ENCODE peak calls at places on chromosomes 11 and 22, in seven cellular contexts. W, N, C, Y, P, Z and B are unnamed samples.

GRCh38 chr11:639324-639977 is 2.4 kb downstream of the DRD4 start:
- DNase-seq in N (no peak), Y (no peak), P (no peak), C (no peak), Z (no peak), W (no peak), B (no peak)

GRCh38 chr11:113668255-113668654 is 37.9 kb downstream of the TMPRSS5 start:
- DNase-seq in P (no peak), Z (no peak), Y (no peak), C (no peak), W (no peak), N (no peak), B (no peak)

GRCh38 chr11:78061088-78061920 is 2.4 kb upstream of the THRSP start:
- DNase-seq in N (no peak), C (no peak), W (peak), Y (no peak), Z (peak), P (no peak), B (no peak)

GRCh38 chr11:106761240-106761639 is 257.0 kb downstream of the GUCY1A2 start:
- DNase-seq in C (no peak), Z (no peak), P (no peak), W (no peak), Y (no peak), N (no peak), B (no peak)

GRCh38 chr11:132646890-132647289 is 885.4 kb downstream of the OPCML start:
- DNase-seq in C (no peak), Y (no peak), Z (no peak), P (no peak), N (no peak), W (no peak), B (no peak)

GRCh38 chr11:117199916-117200812 is 994 bp downstream of the TAGLN start:
- DNase-seq in W (no peak), Z (no peak), Y (no peak), N (no peak), C (no peak), P (peak), B (no peak)

GRCh38 chr11:131690362-131690761 is 319.9 kb downstream of the NTM start:
- DNase-seq in W (no peak), N (no peak), P (peak), Z (no peak), C (no peak), Y (no peak), B (no peak)

GRCh38 chr11:79493555-79494171 is 52.8 kb upstream of the TENM4 start:
- DNase-seq in P (peak), C (peak), Z (peak), Y (peak), W (peak), N (peak), B (peak)

GRCh38 chr11:27158763-27159679 is 118.4 kb downstream of the BBOX1 start:
- DNase-seq in P (no peak), N (peak), Z (peak), C (peak), W (peak), Y (peak), B (no peak)

DNA sequence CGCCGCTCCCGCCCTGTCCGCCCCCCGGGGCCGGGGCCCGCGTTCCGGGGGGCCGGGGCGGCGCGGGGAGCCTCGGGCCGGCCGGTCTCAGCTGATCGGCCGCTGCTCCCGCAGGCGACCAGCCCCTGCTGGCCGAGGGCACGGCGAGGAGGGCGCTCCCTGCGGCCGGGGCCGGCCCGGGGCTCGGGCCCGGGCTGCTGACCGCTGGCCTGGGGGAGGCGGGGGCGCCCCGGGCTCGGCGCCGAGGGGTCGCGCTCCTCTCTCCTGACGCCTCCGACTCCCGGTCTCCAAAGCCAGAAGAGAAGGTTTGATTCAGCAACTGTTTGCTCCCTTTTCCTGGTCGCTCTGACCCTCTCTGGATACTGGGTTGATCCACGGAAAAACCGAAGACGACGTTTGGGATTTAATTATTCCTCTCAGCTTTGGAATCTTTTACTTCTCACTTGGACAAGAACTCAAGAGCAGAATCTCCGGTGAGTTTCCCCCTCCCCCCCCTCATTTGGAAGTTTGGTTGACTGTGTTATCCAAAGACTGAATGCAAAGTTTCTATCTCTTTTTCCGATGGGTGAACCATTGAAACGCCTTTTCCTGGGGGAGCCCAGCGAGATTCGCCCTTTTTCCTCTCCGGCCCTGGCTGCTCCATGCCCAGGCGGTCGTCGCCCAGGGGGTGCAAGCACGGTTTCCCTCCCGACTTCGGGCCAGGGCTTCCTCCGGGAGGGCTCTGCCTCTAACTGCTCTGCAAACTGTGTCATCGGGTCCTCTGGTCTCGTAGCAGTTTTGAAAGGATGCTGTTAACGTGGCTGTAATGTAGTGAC is 721 bp downstream of the KDM2A start:
- DNase-seq in Y (peak), C (peak), Z (peak), N (no peak), P (peak), W (peak), B (peak)
- TF ChIP-seq CTCF in Y (no peak), C (peak), Z (no peak), N (no peak), P (no peak), W (no peak), B (no peak)

GRCh38 chr11:13104619-13105236 is 95.6 kb downstream of the RASSF10 start:
- DNase-seq in Y (no peak), W (no peak), N (no peak), C (no peak), P (no peak), Z (no peak), B (no peak)
- TF ChIP-seq CTCF in Y (no peak), W (no peak), N (no peak), C (no peak), P (no peak), Z (no peak), B (no peak)

GRCh38 chr11:40722179-40722795 is 737.2 kb downstream of the LRRC4C start:
- DNase-seq in Z (peak), P (no peak), Y (peak), W (peak), N (peak), C (peak), B (no peak)
- TF ChIP-seq CTCF in Z (peak), P (peak), Y (peak), W (peak), N (peak), C (peak), B (no peak)

DNA sequence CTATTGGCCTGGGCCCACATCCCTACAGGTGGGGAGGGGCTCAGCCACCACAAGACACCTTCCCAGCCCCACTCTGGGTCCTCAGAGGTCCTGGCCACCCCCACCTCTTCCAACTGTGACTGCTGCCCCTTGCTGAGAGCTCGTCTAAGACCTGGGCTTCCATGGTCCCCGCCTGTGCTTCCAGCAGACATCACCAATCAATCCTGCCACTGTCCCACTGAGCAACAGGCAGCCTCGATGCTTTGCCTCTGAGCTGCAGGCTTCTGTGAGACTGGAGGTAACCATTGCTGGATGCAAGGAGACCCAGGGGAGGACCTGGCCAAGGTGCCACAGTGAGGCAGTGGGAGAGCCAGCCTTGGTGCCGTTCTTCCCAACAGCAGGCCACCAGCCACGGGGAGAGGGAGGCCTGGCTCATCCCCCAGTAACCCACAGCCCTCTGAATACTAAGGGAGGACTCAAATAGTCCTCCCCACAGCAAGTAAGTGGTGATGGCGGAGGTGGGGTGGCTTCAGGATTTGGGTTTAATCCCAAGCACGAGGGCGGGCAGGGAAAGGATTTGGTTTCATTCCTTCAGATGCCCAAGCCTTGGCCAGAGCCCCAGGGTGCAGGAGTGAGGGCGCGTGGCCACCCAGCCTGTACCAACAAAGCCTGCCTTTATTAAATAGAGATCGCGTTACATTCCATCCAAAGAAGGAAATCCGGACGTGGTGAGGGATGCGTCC is 5.5 kb upstream of the FADS3 start:
- DNase-seq in N (no peak), Z (no peak), W (no peak), Y (no peak), C (no peak), P (no peak), B (no peak)
- TF ChIP-seq CTCF in N (no peak), Z (no peak), W (no peak), Y (no peak), C (no peak), P (no peak), B (no peak)

DNA sequence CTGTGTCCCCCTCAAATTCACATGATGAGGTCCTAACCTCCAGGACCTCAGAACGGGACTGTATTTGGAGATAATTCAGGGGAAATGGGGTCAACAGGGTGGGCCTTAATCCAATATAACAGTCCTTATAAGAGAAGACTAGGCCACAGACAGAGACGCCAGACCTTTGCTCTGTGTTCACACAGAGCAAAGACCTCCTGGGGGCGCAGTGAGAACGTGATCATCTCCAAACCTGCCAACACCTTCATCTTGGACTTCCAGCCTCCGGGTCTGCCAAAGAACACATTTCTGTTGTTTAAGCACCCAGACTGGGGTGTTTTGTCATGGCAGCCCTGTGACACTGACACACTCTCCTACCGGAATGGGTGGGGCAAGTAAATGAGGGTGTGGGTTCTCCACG is 250.2 kb downstream of the MN1 start:
- DNase-seq in P (no peak), W (no peak), C (no peak), Y (no peak), Z (no peak), N (no peak), B (no peak)
- TF ChIP-seq CTCF in P (no peak), W (no peak), C (no peak), Y (no peak), Z (no peak), N (no peak), B (no peak)

GRCh38 chr22:45036154-45036553 is 26.3 kb upstream of the PHF21B start:
- DNase-seq in Z (no peak), P (no peak), C (no peak), W (peak), Y (no peak), N (peak), B (no peak)
- TF ChIP-seq CTCF in Z (no peak), P (no peak), C (no peak), W (no peak), Y (no peak), N (no peak), B (no peak)

DNA sequence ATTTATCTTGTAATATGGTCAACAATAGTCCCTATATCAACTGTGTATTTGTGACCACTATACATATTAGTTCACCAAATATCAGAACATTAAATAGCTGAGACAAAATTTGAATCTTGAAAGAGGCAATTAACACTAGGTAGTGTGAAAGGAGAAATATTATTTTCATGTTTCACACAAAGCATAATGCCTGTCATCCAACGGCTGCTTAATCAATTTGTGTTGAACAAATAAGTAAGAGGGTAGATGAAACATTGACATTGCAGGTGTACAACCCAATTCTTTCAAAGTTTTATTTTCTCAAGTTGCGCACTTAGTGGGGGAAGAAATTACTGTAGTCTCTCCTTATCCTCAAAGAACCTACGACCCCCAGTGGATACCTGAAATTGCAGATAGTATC is 3.4 kb upstream of the OR8I2 start:
- DNase-seq in Z (no peak), C (no peak), W (no peak), P (no peak), N (no peak), Y (peak), B (no peak)
- TF ChIP-seq CTCF in Z (no peak), C (no peak), W (no peak), P (no peak), N (no peak), Y (peak), B (no peak)

GRCh38 chr11:9230291-9230690 is 34.9 kb downstream of the DENND5A start:
- DNase-seq in W (no peak), Z (no peak), P (no peak), N (no peak), C (no peak), Y (no peak), B (no peak)

GRCh38 chr11:9226514-9226913 is 38.6 kb downstream of the DENND5A start:
- DNase-seq in Z (no peak), C (no peak), P (no peak), N (no peak), W (no peak), Y (no peak), B (no peak)

GRCh38 chr11:9232482-9232881 is 32.7 kb downstream of the DENND5A start:
- DNase-seq in Y (no peak), P (no peak), N (no peak), C (no peak), W (no peak), Z (no peak), B (no peak)

GRCh38 chr11:9228086-9228485 is 37.1 kb downstream of the DENND5A start:
- DNase-seq in W (no peak), C (no peak), N (no peak), P (no peak), Y (no peak), Z (no peak), B (no peak)

DNA sequence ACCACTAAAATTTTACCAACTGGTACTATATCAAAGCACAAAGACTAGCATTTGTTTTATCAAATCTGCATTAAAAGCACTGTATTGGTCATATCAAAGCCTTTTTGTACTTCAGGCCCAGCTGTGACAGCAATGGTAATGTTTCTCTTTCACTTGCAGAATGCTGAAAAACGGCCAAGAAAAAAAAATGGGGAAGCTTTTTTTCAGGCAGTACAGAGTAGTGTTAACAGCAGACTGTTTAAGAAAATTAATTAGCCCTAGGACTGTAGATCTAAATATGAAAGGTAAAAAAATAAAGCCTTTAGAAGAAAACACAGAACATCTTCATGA is 33.3 kb downstream of the DENND5A start:
- DNase-seq in Y (peak), C (peak), W (no peak), Z (peak), P (no peak), N (peak), B (no peak)
- TF ChIP-seq CTCF in Y (no peak), C (no peak), W (no peak), Z (no peak), P (no peak), N (no peak), B (no peak)

GRCh38 chr11:104879514-104880190 is 18.6 kb downstream of the CASP12 start:
- DNase-seq in P (no peak), N (no peak), Z (no peak), C (no peak), W (no peak), Y (no peak), B (no peak)
- TF ChIP-seq CTCF in P (no peak), N (no peak), Z (no peak), C (no peak), W (no peak), Y (no peak), B (no peak)

GRCh38 chr11:15034687-15035267 is 38.6 kb upstream of the CALCB start:
- DNase-seq in C (no peak), P (peak), Y (no peak), N (no peak), Z (no peak), W (no peak), B (no peak)

GRCh38 chr11:15035283-15035682 is 38.1 kb upstream of the CALCB start:
- DNase-seq in N (no peak), Y (no peak), Z (no peak), P (peak), C (no peak), W (no peak), B (no peak)

GRCh38 chr11:15038963-15039362 is 34.4 kb upstream of the CALCB start:
- DNase-seq in Y (no peak), N (peak), W (no peak), C (no peak), P (no peak), Z (no peak), B (no peak)
- TF ChIP-seq CTCF in Y (no peak), N (peak), W (no peak), C (no peak), P (no peak), Z (no peak), B (no peak)